ENCODE peak calls at places on chromosomes 2 and 18, in four cellular contexts. S, H, K and I are unnamed samples. For H4K20me1, the result is how much of the 10 kb centered on the place peaks cover.

GRCh38 chr2:317501-318424 is 29.9 kb upstream of the ALKAL2 start:
- DNase-seq in S (peak), H (no peak), K (peak), I (no peak)

GRCh38 chr18:62944454-62944853 is 229.1 kb downstream of the PHLPP1 start:
- DNase-seq in S (no peak), H (peak), K (no peak), I (no peak)

GRCh38 chr2:121360566-121361300 is 75.7 kb upstream of the TFCP2L1 start:
- DNase-seq in S (peak), H (peak), K (peak), I (no peak)

GRCh38 chr2:174334781-174335604 is at the start of gene SP9:
- DNase-seq in S (peak), H (peak), K (no peak), I (peak)

GRCh38 chr18:35484034-35484433 is 13.7 kb downstream of the INO80C start:
- DNase-seq in S (no peak), H (no peak), K (no peak), I (no peak)

GRCh38 chr2:223100061-223100511 is 48.1 kb downstream of the KCNE4 start:
- DNase-seq in S (peak), H (no peak), K (no peak), I (peak)

GRCh38 chr2:32212293-32212692 is 46.6 kb downstream of the SLC30A6 start:
- DNase-seq in S (peak), H (no peak), K (no peak), I (no peak)

GRCh38 chr2:832635-833034 is 118.0 kb upstream of the SNTG2 start:
- DNase-seq in S (no peak), H (no peak), K (no peak), I (no peak)

DNA sequence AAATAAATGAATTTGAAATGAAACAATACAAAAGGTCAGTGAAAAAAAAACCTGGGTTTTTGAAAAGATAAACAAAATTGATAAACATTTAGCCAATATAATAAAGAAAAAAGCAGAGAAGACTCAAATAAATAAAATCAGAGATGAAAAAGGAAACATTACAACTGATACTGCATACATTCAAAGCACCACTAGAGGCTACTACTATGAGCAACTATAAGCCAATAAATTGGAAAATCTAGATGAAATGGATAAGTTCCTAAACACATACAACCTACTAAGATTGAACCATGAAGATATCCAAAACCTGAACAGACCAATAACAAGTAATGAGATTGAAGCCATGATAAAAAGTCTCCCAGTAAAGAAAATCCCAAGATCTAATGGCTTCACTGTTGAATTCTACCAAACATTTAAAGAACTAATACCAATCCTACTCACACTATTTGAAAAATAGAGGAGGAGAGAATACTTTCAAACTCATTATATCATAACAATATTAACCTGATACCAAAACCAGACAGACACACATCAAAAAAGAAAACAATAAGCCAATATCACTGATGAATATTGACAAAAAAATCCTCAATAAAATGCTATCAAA is 80.8 kb upstream of the CERS6 start:
- DNase-seq in S (no peak), H (no peak), K (no peak), I (no peak)
- TF ChIP-seq CTCF in S (no peak), H (no peak), K (peak), I (peak)

DNA sequence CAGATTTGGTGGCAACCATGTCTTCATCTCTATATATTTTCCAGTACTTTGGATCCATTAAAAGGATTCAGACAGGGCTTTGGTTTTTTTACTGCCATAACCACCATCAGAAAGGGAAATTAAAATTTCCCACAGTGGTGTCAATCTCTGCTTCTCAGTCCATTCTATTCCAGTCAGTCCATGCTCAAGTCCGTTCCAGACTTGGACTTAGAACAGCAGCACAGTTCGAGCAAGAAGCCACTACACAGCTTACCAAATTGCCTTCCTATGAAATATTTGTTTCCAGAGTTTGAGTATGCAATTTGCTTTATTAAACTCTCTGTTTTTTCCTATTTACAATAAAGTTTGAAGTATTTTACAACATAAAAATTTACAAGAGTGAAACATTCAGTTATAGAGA is 306.5 kb upstream of the GULP1 start:
- DNase-seq in S (no peak), H (no peak), K (no peak), I (no peak)
- H4K20me1 ChIP-seq in S (under half), H (under half), K (under half), I (under half)

GRCh38 chr2:30141136-30141535 is 5.7 kb upstream of the YPEL5 start:
- DNase-seq in S (no peak), H (no peak), K (no peak), I (no peak)

GRCh38 chr2:30139131-30139870 is 7.5 kb upstream of the YPEL5 start:
- DNase-seq in S (no peak), H (no peak), K (peak), I (no peak)

GRCh38 chr2:30134582-30134981 is 12.2 kb upstream of the YPEL5 start:
- DNase-seq in S (no peak), H (no peak), K (no peak), I (no peak)

GRCh38 chr2:30136729-30137444 is 9.9 kb upstream of the YPEL5 start:
- DNase-seq in S (no peak), H (peak), K (peak), I (no peak)

GRCh38 chr2:30135541-30135940 is 11.3 kb upstream of the YPEL5 start:
- DNase-seq in S (no peak), H (no peak), K (no peak), I (no peak)
- TF ChIP-seq CTCF in S (no peak), H (no peak), K (no peak), I (no peak)

GRCh38 chr2:61451178-61451577 is 19.7 kb downstream of the USP34 start:
- DNase-seq in S (no peak), H (no peak), K (no peak), I (no peak)

GRCh38 chr2:61450144-61450543 is 20.7 kb downstream of the USP34 start:
- DNase-seq in S (no peak), H (no peak), K (peak), I (no peak)

GRCh38 chr2:61452392-61452791 is 18.5 kb downstream of the USP34 start:
- DNase-seq in S (no peak), H (no peak), K (no peak), I (no peak)

GRCh38 chr2:61443342-61444041 is 27.4 kb downstream of the USP34 start:
- DNase-seq in S (no peak), H (no peak), K (no peak), I (peak)

GRCh38 chr2:61448229-61448628 is 22.7 kb downstream of the USP34 start:
- DNase-seq in S (no peak), H (no peak), K (no peak), I (no peak)
- H4K20me1 ChIP-seq in S (half or more), H (under half), K (under half), I (half or more)

GRCh38 chr2:29478641-29479040 is 363.4 kb downstream of the CLIP4 start:
- DNase-seq in S (no peak), H (no peak), K (no peak), I (no peak)
- TF ChIP-seq CTCF in S (no peak), H (no peak), K (no peak), I (no peak)